ENCODE peak calls at places on chromosome 2, in six cellular contexts. S is heart left ventricle, V is PC-3, M is ovary, P is heart right ventricle, C is body of pancreas. R is an unnamed sample.

GRCh38 chr2:127634066-127634617 is 11.8 kb upstream of the GPR17 start:
- DNase-seq in P (peak), M (no peak), S (peak), C (no peak), V (no peak), R (no peak)

GRCh38 chr2:121036226-121036692 is 248.7 kb downstream of the TFCP2L1 start:
- DNase-seq in C (no peak), V (peak), P (no peak), S (no peak), M (no peak), R (no peak)

GRCh38 chr2:45068643-45069140 is 59.4 kb upstream of the SIX2 start:
- DNase-seq in P (no peak), M (no peak), V (no peak), S (no peak), C (no peak), R (no peak)

GRCh38 chr2:130846686-130847375 is 10.1 kb downstream of the ARHGEF4 start:
- DNase-seq in S (peak), P (no peak), V (peak), M (no peak), C (no peak), R (no peak)

GRCh38 chr2:235740821-235741220 is 247.0 kb downstream of the AGAP1 start:
- DNase-seq in M (no peak), C (no peak), S (no peak), V (peak), P (no peak), R (no peak)

GRCh38 chr2:106812377-106812776 is 73.6 kb downstream of the ST6GAL2 start:
- DNase-seq in M (peak), S (no peak), V (no peak), C (no peak), P (no peak), R (no peak)

GRCh38 chr2:128557069-128557468 is 238.4 kb upstream of the HS6ST1 start:
- DNase-seq in P (no peak), C (no peak), S (no peak), V (no peak), M (no peak), R (peak)

GRCh38 chr2:30666307-30666874 is 140.9 kb downstream of the CAPN13 start:
- DNase-seq in P (no peak), S (no peak), M (no peak), C (no peak), V (peak), R (no peak)

GRCh38 chr2:50752228-50752627 is 279.7 kb downstream of the NRXN1 start:
- DNase-seq in S (no peak), C (no peak), M (no peak), P (no peak), V (no peak), R (no peak)

GRCh38 chr2:1651131-1652066 is 92.9 kb downstream of the PXDN start:
- DNase-seq in M (no peak), V (no peak), S (no peak), P (no peak), C (no peak), R (no peak)

GRCh38 chr2:118970396-118971135 is 28.6 kb downstream of the MARCO start:
- DNase-seq in P (peak), C (no peak), M (no peak), S (peak), V (no peak), R (no peak)

GRCh38 chr2:134819334-134819733 is 19.1 kb upstream of the ACMSD start:
- DNase-seq in M (no peak), V (peak), C (no peak), P (no peak), S (no peak), R (no peak)

GRCh38 chr2:215528555-215528954 is 92.7 kb upstream of the FN1 start:
- DNase-seq in V (peak), P (no peak), C (no peak), M (no peak), S (no peak), R (no peak)

GRCh38 chr2:162057426-162057825 is 16.6 kb downstream of the DPP4 start:
- DNase-seq in C (no peak), P (no peak), M (no peak), V (no peak), S (no peak), R (no peak)

GRCh38 chr2:215983581-215984351 is 29.6 kb downstream of the MREG start:
- DNase-seq in P (no peak), S (no peak), M (no peak), V (no peak), C (no peak), R (no peak)

GRCh38 chr2:71157124-71157802 is 26.8 kb downstream of the MPHOSPH10 start:
- DNase-seq in M (peak), P (peak), S (peak), C (peak), V (peak), R (no peak)

GRCh38 chr2:156333951-156334495 is 1.5 kb upstream of the NR4A2 start:
- DNase-seq in M (peak), C (peak), S (peak), P (peak), V (no peak), R (peak)
- H3K27ac ChIP-seq in M (peak), C (peak), S (peak), P (peak), V (peak), R (peak)

GRCh38 chr2:88834866-88835265 is 143.4 kb downstream of the RPIA start:
- DNase-seq in P (no peak), S (no peak), C (no peak), M (no peak), V (no peak), R (no peak)

GRCh38 chr2:88832992-88833389 is 141.5 kb downstream of the RPIA start:
- DNase-seq in V (no peak), M (no peak), S (no peak), C (no peak), P (no peak), R (no peak)

GRCh38 chr2:88835726-88836125 is 144.3 kb downstream of the RPIA start:
- DNase-seq in C (no peak), M (no peak), V (no peak), P (no peak), S (no peak), R (no peak)

GRCh38 chr2:88832256-88832991 is 141.0 kb downstream of the RPIA start:
- DNase-seq in V (no peak), S (no peak), M (no peak), P (no peak), C (no peak), R (no peak)

GRCh38 chr2:88834376-88834775 is 142.9 kb downstream of the RPIA start:
- DNase-seq in V (no peak), C (no peak), M (no peak), P (no peak), S (no peak), R (no peak)
- H3K27ac ChIP-seq in V (no peak), C (no peak), M (no peak), P (no peak), S (no peak), R (no peak)

GRCh38 chr2:219692521-219692920 is 65.1 kb downstream of the SLC4A3 start:
- DNase-seq in V (no peak), S (no peak), P (no peak), M (no peak), C (no peak), R (no peak)
- H3K27ac ChIP-seq in V (no peak), S (no peak), P (no peak), M (no peak), C (no peak), R (no peak)

GRCh38 chr2:98442488-98442887 is 2.2 kb upstream of the INPP4A start:
- DNase-seq in S (no peak), M (no peak), C (no peak), V (no peak), P (no peak), R (no peak)

GRCh38 chr2:98446850-98447249 is 2.2 kb downstream of the INPP4A start:
- DNase-seq in M (no peak), S (no peak), P (no peak), C (no peak), V (no peak), R (no peak)

GRCh38 chr2:98444436-98445166 is at the start of gene INPP4A:
- DNase-seq in M (peak), P (peak), V (peak), S (peak), C (peak), R (peak)

GRCh38 chr2:98445708-98446577 is 1.3 kb downstream of the INPP4A start:
- DNase-seq in P (no peak), C (no peak), S (no peak), M (no peak), V (peak), R (no peak)

GRCh38 chr2:98445167-98445522 is 487 bp downstream of the INPP4A start:
- DNase-seq in P (no peak), C (no peak), M (no peak), V (no peak), S (no peak), R (no peak)
- H3K27ac ChIP-seq in P (peak), C (peak), M (peak), V (no peak), S (peak), R (peak)

R was measured in right lobe of liver.